ENCODE peak calls at places on chromosomes 4 and X, in ten cellular contexts. One of them, this sample, is unnamed.

GRCh38 chrX:120020305-120020704 is 57.2 kb downstream of the RHOXF2B start:
- DNase-seq in amniotic epithelial cell: no peak
- DNase-seq in stimulated activated naive B cell treated with anti-CD40 and anti-IgM and Interleukin-4, amounts not matched to agents 10 μg/mL and 1 μg/mL and 100 μg/mL, for 72 hours: no peak
- DNase-seq in head of caudate nucleus: no peak
- DNase-seq in posterior cingulate gyrus: no peak
- DNase-seq in C1 segment of cervical spinal cord: no peak
- DNase-seq in NAMALWA: no peak
- DNase-seq in CD4-positive, alpha-beta memory T cell: no peak
- DNase-seq in stimulated activated CD4-positive, alpha-beta T cell treated with anti-CD3 and anti-CD28 coated beads, Interleukin-4, amount 100 ng/mL, for 48 hours: no peak
- DNase-seq in GM04504: no peak
- DNase-seq in this sample: no peak

GRCh38 chrX:80216086-80216485 is 201.5 kb downstream of the TBX22 start:
- DNase-seq in stimulated activated naive B cell treated with anti-CD40 and anti-IgM and Interleukin-4, amounts not matched to agents 10 μg/mL and 1 μg/mL and 100 μg/mL, for 72 hours: no peak
- DNase-seq in amniotic epithelial cell: peak; percentile 1
- DNase-seq in NAMALWA: no peak
- DNase-seq in posterior cingulate gyrus: no peak
- DNase-seq in CD4-positive, alpha-beta memory T cell: no peak
- DNase-seq in GM04504: no peak
- DNase-seq in head of caudate nucleus: no peak
- DNase-seq in C1 segment of cervical spinal cord: no peak
- DNase-seq in stimulated activated CD4-positive, alpha-beta T cell treated with anti-CD3 and anti-CD28 coated beads, Interleukin-4, amount 100 ng/mL, for 48 hours: no peak
- DNase-seq in this sample: no peak

GRCh38 chrX:630007-630921 is at the start of gene SHOX:
- DNase-seq in NAMALWA: no peak
- DNase-seq in head of caudate nucleus: no peak
- DNase-seq in amniotic epithelial cell: no peak
- DNase-seq in stimulated activated naive B cell treated with anti-CD40 and anti-IgM and Interleukin-4, amounts not matched to agents 10 μg/mL and 1 μg/mL and 100 μg/mL, for 72 hours: no peak
- DNase-seq in C1 segment of cervical spinal cord: no peak
- DNase-seq in stimulated activated CD4-positive, alpha-beta T cell treated with anti-CD3 and anti-CD28 coated beads, Interleukin-4, amount 100 ng/mL, for 48 hours: no peak
- DNase-seq in CD4-positive, alpha-beta memory T cell: no peak
- DNase-seq in GM04504: no peak
- DNase-seq in posterior cingulate gyrus: no peak
- DNase-seq in this sample: no peak

GRCh38 chr4:129583868-129584267 is 487.9 kb downstream of the C4orf33 start:
- DNase-seq in NAMALWA: no peak
- DNase-seq in GM04504: no peak
- DNase-seq in C1 segment of cervical spinal cord: no peak
- DNase-seq in amniotic epithelial cell: peak; percentile 9
- DNase-seq in CD4-positive, alpha-beta memory T cell: no peak
- DNase-seq in stimulated activated naive B cell treated with anti-CD40 and anti-IgM and Interleukin-4, amounts not matched to agents 10 μg/mL and 1 μg/mL and 100 μg/mL, for 72 hours: no peak
- DNase-seq in head of caudate nucleus: no peak
- DNase-seq in stimulated activated CD4-positive, alpha-beta T cell treated with anti-CD3 and anti-CD28 coated beads, Interleukin-4, amount 100 ng/mL, for 48 hours: no peak
- DNase-seq in posterior cingulate gyrus: no peak
- DNase-seq in this sample: no peak

GRCh38 chr4:8238515-8239053 is 31.0 kb upstream of the HTRA3 start:
- DNase-seq in GM04504: no peak
- DNase-seq in amniotic epithelial cell: no peak
- DNase-seq in C1 segment of cervical spinal cord: no peak
- DNase-seq in stimulated activated naive B cell treated with anti-CD40 and anti-IgM and Interleukin-4, amounts not matched to agents 10 μg/mL and 1 μg/mL and 100 μg/mL, for 72 hours: no peak
- DNase-seq in CD4-positive, alpha-beta memory T cell: no peak
- DNase-seq in NAMALWA: peak; percentile 51
- DNase-seq in posterior cingulate gyrus: no peak
- DNase-seq in head of caudate nucleus: no peak
- DNase-seq in stimulated activated CD4-positive, alpha-beta T cell treated with anti-CD3 and anti-CD28 coated beads, Interleukin-4, amount 100 ng/mL, for 48 hours: no peak
- DNase-seq in this sample: no peak

GRCh38 chr4:160034501-160034900 is 931.6 kb downstream of the RAPGEF2 start:
- DNase-seq in stimulated activated naive B cell treated with anti-CD40 and anti-IgM and Interleukin-4, amounts not matched to agents 10 μg/mL and 1 μg/mL and 100 μg/mL, for 72 hours: no peak
- DNase-seq in posterior cingulate gyrus: no peak
- DNase-seq in stimulated activated CD4-positive, alpha-beta T cell treated with anti-CD3 and anti-CD28 coated beads, Interleukin-4, amount 100 ng/mL, for 48 hours: no peak
- DNase-seq in head of caudate nucleus: no peak
- DNase-seq in GM04504: no peak
- DNase-seq in amniotic epithelial cell: no peak
- DNase-seq in NAMALWA: no peak
- DNase-seq in C1 segment of cervical spinal cord: no peak
- DNase-seq in CD4-positive, alpha-beta memory T cell: no peak
- DNase-seq in this sample: no peak

GRCh38 chr4:60194214-60194613 is 1005.9 kb upstream of the ADGRL3 start:
- DNase-seq in C1 segment of cervical spinal cord: no peak
- DNase-seq in amniotic epithelial cell: no peak
- DNase-seq in NAMALWA: no peak
- DNase-seq in GM04504: no peak
- DNase-seq in head of caudate nucleus: no peak
- DNase-seq in stimulated activated CD4-positive, alpha-beta T cell treated with anti-CD3 and anti-CD28 coated beads, Interleukin-4, amount 100 ng/mL, for 48 hours: no peak
- DNase-seq in posterior cingulate gyrus: no peak
- DNase-seq in CD4-positive, alpha-beta memory T cell: no peak
- DNase-seq in stimulated activated naive B cell treated with anti-CD40 and anti-IgM and Interleukin-4, amounts not matched to agents 10 μg/mL and 1 μg/mL and 100 μg/mL, for 72 hours: no peak
- DNase-seq in this sample: no peak

GRCh38 chrX:18995216-18995615 is 11.3 kb upstream of the PHKA2 start:
- DNase-seq in C1 segment of cervical spinal cord: no peak
- DNase-seq in NAMALWA: no peak
- DNase-seq in GM04504: peak; percentile 10
- DNase-seq in head of caudate nucleus: no peak
- DNase-seq in stimulated activated CD4-positive, alpha-beta T cell treated with anti-CD3 and anti-CD28 coated beads, Interleukin-4, amount 100 ng/mL, for 48 hours: no peak
- DNase-seq in stimulated activated naive B cell treated with anti-CD40 and anti-IgM and Interleukin-4, amounts not matched to agents 10 μg/mL and 1 μg/mL and 100 μg/mL, for 72 hours: no peak
- DNase-seq in CD4-positive, alpha-beta memory T cell: no peak
- DNase-seq in posterior cingulate gyrus: no peak
- DNase-seq in amniotic epithelial cell: peak; percentile 46
- DNase-seq in this sample: no peak

GRCh38 chr4:108169639-108170038 is 907 bp upstream of the LEF1 start:
- DNase-seq in NAMALWA: peak; percentile 29
- DNase-seq in GM04504: no peak
- DNase-seq in stimulated activated CD4-positive, alpha-beta T cell treated with anti-CD3 and anti-CD28 coated beads, Interleukin-4, amount 100 ng/mL, for 48 hours: no peak
- DNase-seq in CD4-positive, alpha-beta memory T cell: no peak
- DNase-seq in amniotic epithelial cell: no peak
- DNase-seq in stimulated activated naive B cell treated with anti-CD40 and anti-IgM and Interleukin-4, amounts not matched to agents 10 μg/mL and 1 μg/mL and 100 μg/mL, for 72 hours: no peak
- DNase-seq in head of caudate nucleus: no peak
- DNase-seq in C1 segment of cervical spinal cord: no peak
- DNase-seq in posterior cingulate gyrus: no peak
- DNase-seq in this sample: no peak

GRCh38 chr4:2811830-2812599 is 19.1 kb downstream of the SH3BP2 start:
- DNase-seq in posterior cingulate gyrus: no peak
- DNase-seq in stimulated activated CD4-positive, alpha-beta T cell treated with anti-CD3 and anti-CD28 coated beads, Interleukin-4, amount 100 ng/mL, for 48 hours: peak; percentile 50
- DNase-seq in NAMALWA: peak; percentile 86
- DNase-seq in amniotic epithelial cell: peak; percentile 88
- DNase-seq in C1 segment of cervical spinal cord: peak; percentile 41
- DNase-seq in head of caudate nucleus: peak; percentile 60
- DNase-seq in CD4-positive, alpha-beta memory T cell: peak; percentile 51
- DNase-seq in stimulated activated naive B cell treated with anti-CD40 and anti-IgM and Interleukin-4, amounts not matched to agents 10 μg/mL and 1 μg/mL and 100 μg/mL, for 72 hours: peak; percentile 64
- DNase-seq in GM04504: no peak
- DNase-seq in this sample: peak; percentile 76

GRCh38 chr4:87121332-87122065 is 98.9 kb downstream of the KLHL8 start:
- DNase-seq in CD4-positive, alpha-beta memory T cell: no peak
- DNase-seq in NAMALWA: no peak
- DNase-seq in stimulated activated naive B cell treated with anti-CD40 and anti-IgM and Interleukin-4, amounts not matched to agents 10 μg/mL and 1 μg/mL and 100 μg/mL, for 72 hours: no peak
- DNase-seq in head of caudate nucleus: no peak
- DNase-seq in GM04504: no peak
- DNase-seq in amniotic epithelial cell: no peak
- DNase-seq in posterior cingulate gyrus: no peak
- DNase-seq in C1 segment of cervical spinal cord: no peak
- DNase-seq in stimulated activated CD4-positive, alpha-beta T cell treated with anti-CD3 and anti-CD28 coated beads, Interleukin-4, amount 100 ng/mL, for 48 hours: no peak
- DNase-seq in this sample: no peak

GRCh38 chr4:42638276-42638675 is 18.6 kb downstream of the ATP8A1 start:
- DNase-seq in NAMALWA: no peak
- DNase-seq in CD4-positive, alpha-beta memory T cell: no peak
- DNase-seq in head of caudate nucleus: no peak
- DNase-seq in C1 segment of cervical spinal cord: no peak
- DNase-seq in posterior cingulate gyrus: no peak
- DNase-seq in stimulated activated CD4-positive, alpha-beta T cell treated with anti-CD3 and anti-CD28 coated beads, Interleukin-4, amount 100 ng/mL, for 48 hours: no peak
- DNase-seq in GM04504: no peak
- DNase-seq in amniotic epithelial cell: no peak
- DNase-seq in stimulated activated naive B cell treated with anti-CD40 and anti-IgM and Interleukin-4, amounts not matched to agents 10 μg/mL and 1 μg/mL and 100 μg/mL, for 72 hours: no peak
- DNase-seq in this sample: no peak

GRCh38 chr4:77804471-77804870 is 14.7 kb downstream of the CNOT6L start:
- DNase-seq in amniotic epithelial cell: peak; percentile 22
- DNase-seq in GM04504: no peak
- DNase-seq in stimulated activated naive B cell treated with anti-CD40 and anti-IgM and Interleukin-4, amounts not matched to agents 10 μg/mL and 1 μg/mL and 100 μg/mL, for 72 hours: no peak
- DNase-seq in C1 segment of cervical spinal cord: no peak
- DNase-seq in posterior cingulate gyrus: no peak
- DNase-seq in stimulated activated CD4-positive, alpha-beta T cell treated with anti-CD3 and anti-CD28 coated beads, Interleukin-4, amount 100 ng/mL, for 48 hours: no peak
- DNase-seq in head of caudate nucleus: no peak
- DNase-seq in CD4-positive, alpha-beta memory T cell: no peak
- DNase-seq in NAMALWA: no peak
- DNase-seq in this sample: no peak

GRCh38 chr4:81436096-81436495 is 35.6 kb downstream of the RASGEF1B start:
- DNase-seq in posterior cingulate gyrus: no peak
- DNase-seq in GM04504: no peak
- DNase-seq in C1 segment of cervical spinal cord: no peak
- DNase-seq in stimulated activated CD4-positive, alpha-beta T cell treated with anti-CD3 and anti-CD28 coated beads, Interleukin-4, amount 100 ng/mL, for 48 hours: no peak
- DNase-seq in stimulated activated naive B cell treated with anti-CD40 and anti-IgM and Interleukin-4, amounts not matched to agents 10 μg/mL and 1 μg/mL and 100 μg/mL, for 72 hours: no peak
- DNase-seq in CD4-positive, alpha-beta memory T cell: no peak
- DNase-seq in amniotic epithelial cell: no peak
- DNase-seq in NAMALWA: no peak
- DNase-seq in head of caudate nucleus: no peak
- DNase-seq in this sample: no peak

GRCh38 chr4:22573198-22573597 is 57.3 kb upstream of the ADGRA3 start:
- DNase-seq in head of caudate nucleus: peak; percentile 71
- DNase-seq in C1 segment of cervical spinal cord: peak; percentile 10
- DNase-seq in CD4-positive, alpha-beta memory T cell: no peak
- DNase-seq in stimulated activated naive B cell treated with anti-CD40 and anti-IgM and Interleukin-4, amounts not matched to agents 10 μg/mL and 1 μg/mL and 100 μg/mL, for 72 hours: no peak
- DNase-seq in NAMALWA: no peak
- DNase-seq in amniotic epithelial cell: no peak
- DNase-seq in stimulated activated CD4-positive, alpha-beta T cell treated with anti-CD3 and anti-CD28 coated beads, Interleukin-4, amount 100 ng/mL, for 48 hours: no peak
- DNase-seq in GM04504: peak; percentile 1
- DNase-seq in posterior cingulate gyrus: peak; percentile 62
- DNase-seq in this sample: no peak

GRCh38 chr4:54061873-54062272 is 2.5 kb downstream of the CHIC2 start:
- DNase-seq in stimulated activated CD4-positive, alpha-beta T cell treated with anti-CD3 and anti-CD28 coated beads, Interleukin-4, amount 100 ng/mL, for 48 hours: no peak
- DNase-seq in NAMALWA: no peak
- DNase-seq in CD4-positive, alpha-beta memory T cell: no peak
- DNase-seq in amniotic epithelial cell: no peak
- DNase-seq in stimulated activated naive B cell treated with anti-CD40 and anti-IgM and Interleukin-4, amounts not matched to agents 10 μg/mL and 1 μg/mL and 100 μg/mL, for 72 hours: no peak
- DNase-seq in posterior cingulate gyrus: no peak
- DNase-seq in GM04504: no peak
- DNase-seq in head of caudate nucleus: no peak
- DNase-seq in C1 segment of cervical spinal cord: no peak
- DNase-seq in this sample: no peak

GRCh38 chrX:46574941-46575381 is 1.4 kb downstream of the CHST7 start:
- DNase-seq in stimulated activated CD4-positive, alpha-beta T cell treated with anti-CD3 and anti-CD28 coated beads, Interleukin-4, amount 100 ng/mL, for 48 hours: no peak
- DNase-seq in posterior cingulate gyrus: no peak
- DNase-seq in C1 segment of cervical spinal cord: no peak
- DNase-seq in amniotic epithelial cell: no peak
- DNase-seq in NAMALWA: no peak
- DNase-seq in stimulated activated naive B cell treated with anti-CD40 and anti-IgM and Interleukin-4, amounts not matched to agents 10 μg/mL and 1 μg/mL and 100 μg/mL, for 72 hours: peak; percentile 5
- DNase-seq in CD4-positive, alpha-beta memory T cell: peak; percentile 53
- DNase-seq in head of caudate nucleus: peak; percentile 21
- DNase-seq in GM04504: no peak
- DNase-seq in this sample: peak; percentile 39

GRCh38 chrX:53312946-53313745 is 31.8 kb upstream of the IQSEC2 start:
- DNase-seq in head of caudate nucleus: peak; percentile 82
- DNase-seq in NAMALWA: peak; percentile 69
- DNase-seq in amniotic epithelial cell: peak; percentile 15
- DNase-seq in C1 segment of cervical spinal cord: peak; percentile 57
- DNase-seq in CD4-positive, alpha-beta memory T cell: peak; percentile 50
- DNase-seq in posterior cingulate gyrus: peak; percentile 59
- DNase-seq in GM04504: peak; percentile 36
- DNase-seq in stimulated activated naive B cell treated with anti-CD40 and anti-IgM and Interleukin-4, amounts not matched to agents 10 μg/mL and 1 μg/mL and 100 μg/mL, for 72 hours: peak; percentile 24
- DNase-seq in stimulated activated CD4-positive, alpha-beta T cell treated with anti-CD3 and anti-CD28 coated beads, Interleukin-4, amount 100 ng/mL, for 48 hours: peak; percentile 39
- DNase-seq in this sample: peak; percentile 43

GRCh38 chr4:77861500-77861899 is 1.1 kb upstream of the MRPL1 start:
- DNase-seq in posterior cingulate gyrus: no peak
- DNase-seq in CD4-positive, alpha-beta memory T cell: no peak
- DNase-seq in NAMALWA: no peak
- DNase-seq in amniotic epithelial cell: no peak
- DNase-seq in stimulated activated naive B cell treated with anti-CD40 and anti-IgM and Interleukin-4, amounts not matched to agents 10 μg/mL and 1 μg/mL and 100 μg/mL, for 72 hours: no peak
- DNase-seq in head of caudate nucleus: no peak
- DNase-seq in stimulated activated CD4-positive, alpha-beta T cell treated with anti-CD3 and anti-CD28 coated beads, Interleukin-4, amount 100 ng/mL, for 48 hours: no peak
- DNase-seq in C1 segment of cervical spinal cord: no peak
- DNase-seq in GM04504: no peak
- DNase-seq in this sample: no peak

GRCh38 chrX:19344661-19345060 is 934 bp downstream of the PDHA1 start:
- DNase-seq in stimulated activated naive B cell treated with anti-CD40 and anti-IgM and Interleukin-4, amounts not matched to agents 10 μg/mL and 1 μg/mL and 100 μg/mL, for 72 hours: no peak
- DNase-seq in amniotic epithelial cell: no peak
- DNase-seq in posterior cingulate gyrus: no peak
- DNase-seq in GM04504: no peak
- DNase-seq in head of caudate nucleus: no peak
- DNase-seq in CD4-positive, alpha-beta memory T cell: no peak
- DNase-seq in stimulated activated CD4-positive, alpha-beta T cell treated with anti-CD3 and anti-CD28 coated beads, Interleukin-4, amount 100 ng/mL, for 48 hours: no peak
- DNase-seq in NAMALWA: peak; percentile 16
- DNase-seq in C1 segment of cervical spinal cord: no peak
- DNase-seq in this sample: no peak

This sample was measured in stimulated activated naive CD8-positive, alpha-beta T cell treated with anti-CD3 and anti-CD28 coated beads, Interleukin-15, amount 100 ng/mL, for 72 hours.